ENCODE peak calls at places on chromosomes 12 and 14, in four cellular contexts. O, P, J and N are unnamed samples.
A peak's percentile ranks its signal among the peaks of the same experiment; 100 is the strongest.

GRCh38 chr12:19689801-19690472 is 250.6 kb downstream of the AEBP2 start:
- DNase-seq in O (no peak), J (no peak), P (peak; percentile 8), N (no peak)

GRCh38 chr12:104695453-104696148 is 238.9 kb downstream of the CHST11 start:
- DNase-seq in J (no peak), P (no peak), O (no peak), N (no peak)

GRCh38 chr12:31765931-31766330 is 37.1 kb upstream of the AMN1 start:
- DNase-seq in P (no peak), O (no peak), J (no peak), N (no peak)

GRCh38 chr12:127191124-127191523 is 1075.8 kb upstream of the TMEM132C start:
- DNase-seq in P (no peak), O (no peak), J (no peak), N (no peak)

GRCh38 chr14:72812292-72812851 is 81.5 kb downstream of the DPF3 start:
- DNase-seq in O (peak; percentile 15), J (no peak), P (no peak), N (no peak)

GRCh38 chr12:124698998-124699305 is 131.5 kb upstream of the NCOR2 start:
- DNase-seq in O (no peak), P (no peak), J (no peak), N (no peak)

GRCh38 chr14:58637040-58637390 is 747 bp upstream of the DACT1 start:
- DNase-seq in O (peak; percentile 34), J (no peak), P (no peak), N (peak; percentile 70)

GRCh38 chr14:85532981-85533820 is 3.3 kb downstream of the FLRT2 start:
- DNase-seq in J (no peak), P (no peak), O (peak; percentile 88), N (peak; percentile 66)

GRCh38 chr14:80215756-80216581 is 4.7 kb upstream of the DIO2 start:
- DNase-seq in P (no peak), O (peak; percentile 68), J (no peak), N (no peak)

GRCh38 chr14:80215081-80215480 is 3.8 kb upstream of the DIO2 start:
- DNase-seq in O (no peak), J (no peak), P (no peak), N (no peak)

GRCh38 chr14:80212025-80212402 is 710 bp upstream of the DIO2 start:
- DNase-seq in P (no peak), O (peak; percentile 40), J (no peak), N (no peak)

GRCh38 chr14:80211143-80212024 is at the start of gene DIO2:
- DNase-seq in J (no peak), O (peak; percentile 12), P (no peak), N (peak; percentile 62)

DNA sequence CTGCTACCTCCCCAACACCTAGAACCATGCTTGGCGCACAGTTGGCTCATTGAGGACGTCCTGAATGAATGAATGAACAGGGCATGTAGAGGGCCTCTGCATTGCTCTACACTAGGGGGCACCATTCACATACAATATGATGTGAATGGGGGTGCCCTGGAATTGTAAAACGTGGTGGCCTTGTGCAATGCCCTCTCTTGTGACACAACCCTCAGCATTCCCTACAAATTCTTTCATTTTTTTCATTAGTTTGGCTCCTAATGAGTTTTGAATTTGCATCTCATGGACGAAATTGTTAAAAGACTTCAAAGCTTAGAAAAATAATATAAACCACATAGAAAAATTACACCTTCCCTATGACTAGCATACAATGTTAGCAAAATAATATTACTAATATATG is 2.3 kb upstream of the DIO2 start:
- DNase-seq in J (no peak), O (peak; percentile 48), P (peak; percentile 16), N (no peak)
- H3K4me1 ChIP-seq in J (no peaks in the 10 kb centered on the region), O (peaks cover 32% of the 10 kb centered on the region), P (no peaks in the 10 kb centered on the region), N (no peaks in the 10 kb centered on the region)

GRCh38 chr14:28294834-28295440 is 471.6 kb upstream of the FOXG1 start:
- DNase-seq in J (no peak), O (peak; percentile 54), P (no peak), N (no peak)
- TF ChIP-seq CTCF in J (no peak), O (peak; percentile 62), P (no peak), N (peak; percentile 30)

DNA sequence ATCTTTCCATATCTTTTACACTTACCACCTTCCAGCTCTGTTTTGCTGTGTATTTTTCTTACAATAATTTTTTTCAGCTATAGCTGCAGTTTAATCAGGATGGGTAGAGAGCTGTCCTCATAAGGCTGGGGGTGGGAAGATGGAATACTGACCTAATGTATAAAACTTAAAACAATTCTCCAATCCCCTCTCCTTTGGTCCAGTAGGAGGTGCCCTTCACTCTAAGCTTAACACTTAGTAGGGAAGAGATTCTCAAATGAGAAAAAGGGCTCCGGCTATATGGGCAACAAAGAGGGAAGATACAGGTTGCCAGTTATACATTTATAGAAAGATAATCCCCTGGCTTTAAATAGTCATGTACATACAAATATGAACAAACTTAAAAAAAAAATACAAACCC is 2.8 kb downstream of the ORMDL2 start:
- DNase-seq in O (no peak), P (no peak), J (no peak), N (no peak)
- H3K4me1 ChIP-seq in O (peaks cover 8% of the 10 kb centered on the region), P (peaks cover 14% of the 10 kb centered on the region), J (peaks cover 21% of the 10 kb centered on the region), N (peaks cover 25% of the 10 kb centered on the region)

GRCh38 chr14:101575581-101575980 is 14.3 kb downstream of the DIO3 start:
- DNase-seq in P (no peak), J (no peak), O (peak; percentile 48), N (no peak)
- TF ChIP-seq CTCF in P (no peak), J (no peak), O (peak; percentile 21), N (no peak)